ENCODE peak calls at places on chromosomes 4 and X, in ten cellular contexts. Z is AG04450; E is heart right ventricle; D is uterus; O is CD8-positive, alpha-beta memory T cell; F is GM12865; P is kidney; J is neuronal stem cell; C is cardiac fibroblast; L is lower lobe of right lung. T is an unnamed sample.

GRCh38 chr4:82745173-82745842 is 53.3 kb downstream of the SCD5 start:
- DNase-seq in J (peak), E (no peak), Z (no peak), D (no peak), O (no peak), C (peak), P (no peak), F (no peak), L (no peak), T (no peak)

GRCh38 chrX:48938721-48939416 is 18.5 kb downstream of the OTUD5 start:
- DNase-seq in C (no peak), E (no peak), D (no peak), J (no peak), P (no peak), O (peak), Z (no peak), F (peak), L (no peak), T (no peak)

GRCh38 chr4:106035204-106035603 is 139.9 kb downstream of the NPNT start:
- DNase-seq in E (no peak), Z (no peak), J (no peak), P (no peak), O (no peak), F (no peak), D (no peak), C (no peak), L (no peak), T (no peak)

GRCh38 chr4:147704846-147705245 is 20.9 kb upstream of the PRMT9 start:
- DNase-seq in F (no peak), E (no peak), O (no peak), C (no peak), P (no peak), Z (no peak), J (no peak), D (no peak), L (no peak), T (no peak)

GRCh38 chr4:151402150-151402865 is 6.7 kb upstream of the FHIP1A start:
- DNase-seq in C (no peak), L (no peak), P (no peak), D (no peak), F (no peak), Z (no peak), J (no peak), O (no peak), E (no peak), T (no peak)

GRCh38 chrX:27966955-27967354 is 14.3 kb downstream of the DCAF8L1 start:
- DNase-seq in J (no peak), F (no peak), O (no peak), Z (peak), P (no peak), E (no peak), C (peak), L (no peak), D (no peak), T (no peak)

GRCh38 chr4:173151496-173151895 is 17.1 kb upstream of the GALNT7 start:
- DNase-seq in P (no peak), O (no peak), J (no peak), Z (no peak), D (no peak), F (no peak), C (no peak), E (no peak), L (no peak), T (no peak)

GRCh38 chrX:13167444-13168207 is 123.2 kb upstream of the FAM9C start:
- DNase-seq in J (no peak), L (no peak), E (peak), Z (no peak), D (no peak), O (no peak), F (peak), P (no peak), C (peak), T (no peak)

GRCh38 chr4:80070880-80071620 is 2.0 kb downstream of the ANTXR2 start:
- DNase-seq in P (no peak), D (no peak), O (no peak), Z (no peak), L (no peak), F (no peak), J (no peak), E (no peak), C (no peak), T (no peak)

GRCh38 chr4:8855781-8856245 is 15.8 kb downstream of the HMX1 start:
- DNase-seq in C (no peak), E (no peak), J (no peak), O (no peak), L (no peak), Z (no peak), P (no peak), D (no peak), F (no peak), T (no peak)

GRCh38 chr4:89788243-89789072 is 48.5 kb downstream of the SNCA start:
- DNase-seq in P (no peak), F (no peak), E (peak), C (no peak), L (no peak), Z (no peak), D (peak), O (no peak), J (no peak), T (peak)

GRCh38 chr4:105147226-105148151 is 813 bp downstream of the TET2 start:
- DNase-seq in L (peak), C (peak), F (peak), D (peak), P (no peak), E (peak), J (peak), Z (no peak), O (no peak), T (no peak)

GRCh38 chr4:25184056-25184455 is 23.8 kb upstream of the SEPSECS start:
- DNase-seq in O (no peak), F (no peak), J (no peak), C (no peak), L (no peak), Z (no peak), E (no peak), P (no peak), D (no peak), T (no peak)

GRCh38 chr4:26127851-26128337 is 192.9 kb upstream of the RBPJ start:
- DNase-seq in O (no peak), C (no peak), L (peak), J (no peak), P (no peak), D (no peak), Z (no peak), E (no peak), F (no peak), T (no peak)

GRCh38 chrX:314781-315595 is 3.6 kb downstream of the GTPBP6 start:
- DNase-seq in D (no peak), F (no peak), Z (no peak), E (no peak), P (peak), J (no peak), L (peak), C (no peak), O (no peak), T (peak)

GRCh38 chr4:80073362-80074008 is 456 bp upstream of the ANTXR2 start:
- DNase-seq in D (no peak), F (peak), E (no peak), O (no peak), J (no peak), C (no peak), P (no peak), Z (no peak), L (no peak), T (no peak)

GRCh38 chr4:112111306-112111705 is 33.9 kb upstream of the FAM241A start:
- DNase-seq in P (no peak), D (no peak), L (no peak), F (no peak), J (no peak), O (no peak), E (no peak), Z (no peak), C (no peak), T (no peak)

GRCh38 chr4:113435893-113436292 is 325.6 kb downstream of the CAMK2D start:
- DNase-seq in O (no peak), J (no peak), D (peak), C (peak), F (no peak), Z (no peak), L (no peak), E (peak), P (no peak), T (no peak)

GRCh38 chrX:105483011-105483410 is 262.5 kb upstream of the TEX13A start:
- DNase-seq in E (no peak), C (peak), F (no peak), Z (no peak), J (no peak), P (no peak), L (no peak), D (no peak), O (no peak), T (no peak)

GRCh38 chr4:145583191-145583590 is 36.0 kb upstream of the MMAA start:
- DNase-seq in J (no peak), O (no peak), D (no peak), C (no peak), Z (no peak), P (no peak), E (no peak), F (no peak), L (no peak), T (no peak)

GRCh38 chr4:143641406-143641805 is 59.1 kb downstream of the FREM3 start:
- DNase-seq in Z (no peak), L (no peak), F (no peak), E (no peak), J (no peak), D (no peak), P (no peak), O (no peak), C (peak), T (no peak)

GRCh38 chr4:61772116-61772515 is 572.0 kb downstream of the ADGRL3 start:
- DNase-seq in F (no peak), E (no peak), P (no peak), J (no peak), L (no peak), C (peak), O (no peak), Z (no peak), D (no peak), T (no peak)

GRCh38 chrX:134753185-134754008 is 95.1 kb upstream of the PLAC1 start:
- DNase-seq in E (no peak), F (peak), P (no peak), C (peak), J (no peak), D (no peak), O (no peak), L (no peak), Z (no peak), T (no peak)

GRCh38 chrX:47662144-47662657 is 3.2 kb upstream of the UXT start:
- DNase-seq in Z (peak), J (no peak), D (no peak), E (no peak), F (no peak), P (no peak), O (no peak), C (peak), L (no peak), T (no peak)

GRCh38 chr4:108881190-108881589 is 118.3 kb upstream of the ETNPPL start:
- DNase-seq in F (no peak), C (peak), O (no peak), D (no peak), P (no peak), Z (peak), J (peak), L (no peak), E (no peak), T (no peak)

GRCh38 chrX:13693341-13693871 is 4.5 kb downstream of the RAB9A start:
- DNase-seq in L (no peak), C (no peak), J (no peak), F (no peak), O (no peak), P (no peak), D (no peak), Z (no peak), E (no peak), T (no peak)

GRCh38 chr4:154491341-154491679 is 289 bp downstream of the DCHS2 start:
- DNase-seq in F (no peak), D (peak), L (no peak), C (peak), O (no peak), E (no peak), Z (no peak), P (no peak), J (no peak), T (no peak)
- H3K4me3 ChIP-seq in F (no peak), D (peak), L (peak), C (no peak), O (no peak), E (no peak), Z (peak), P (peak), J (peak), T (peak)

GRCh38 chr4:2332201-2332975 is 70.5 kb upstream of the MXD4 start:
- DNase-seq in D (no peak), P (peak), Z (no peak), J (no peak), E (no peak), L (no peak), F (no peak), O (no peak), C (no peak), T (no peak)

GRCh38 chr4:2334826-2335728 is 73.2 kb upstream of the MXD4 start:
- DNase-seq in F (no peak), D (no peak), J (no peak), E (no peak), C (no peak), O (no peak), L (no peak), Z (no peak), P (peak), T (no peak)

GRCh38 chr4:2333916-2334644 is 72.2 kb upstream of the MXD4 start:
- DNase-seq in D (no peak), J (no peak), P (peak), C (no peak), E (no peak), O (no peak), L (no peak), F (no peak), Z (no peak), T (no peak)

GRCh38 chr4:2332976-2333319 is 71.0 kb upstream of the MXD4 start:
- DNase-seq in O (no peak), Z (no peak), F (no peak), P (peak), L (no peak), E (no peak), D (no peak), C (no peak), J (no peak), T (no peak)

DNA sequence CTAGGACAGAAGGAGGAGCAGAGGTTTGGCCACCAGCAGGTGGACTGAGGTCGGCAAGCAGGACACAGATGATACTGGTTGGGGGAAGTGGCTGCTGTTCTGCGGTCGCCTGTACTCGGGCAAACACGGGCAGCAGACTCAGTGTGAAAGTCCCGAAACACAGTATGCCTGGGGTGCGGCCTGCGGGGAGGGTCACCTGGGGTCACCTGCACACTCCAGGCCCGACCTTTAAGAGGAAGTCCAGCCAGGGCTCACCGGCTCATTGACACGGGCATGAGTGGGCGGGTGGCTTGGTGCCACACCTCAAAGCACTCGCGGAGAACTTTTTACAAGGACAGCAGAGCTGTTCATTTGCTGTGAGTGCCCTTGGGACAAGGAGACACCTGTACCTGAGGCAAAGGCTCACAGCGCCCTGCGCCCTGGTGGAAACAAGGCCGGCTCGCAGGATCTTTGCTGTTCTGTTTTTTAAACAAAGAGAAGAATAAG is 71.5 kb upstream of the MXD4 start:
- DNase-seq in D (no peak), Z (no peak), P (peak), J (no peak), O (no peak), L (peak), C (no peak), E (no peak), F (peak), T (no peak)
- H3K4me3 ChIP-seq in D (no peak), Z (no peak), P (no peak), J (no peak), O (no peak), L (no peak), C (no peak), E (no peak), F (no peak), T (no peak)

GRCh38 chr4:75698162-75698962 is 25.2 kb upstream of the G3BP2 start:
- DNase-seq in E (no peak), L (no peak), O (no peak), J (no peak), D (no peak), P (no peak), C (no peak), Z (no peak), F (peak), T (no peak)
- H3K4me3 ChIP-seq in E (no peak), L (no peak), O (no peak), J (no peak), D (no peak), P (no peak), C (no peak), Z (no peak), F (peak), T (no peak)

GRCh38 chrX:57367649-57368048 is 81.1 kb downstream of the FAAH2 start:
- DNase-seq in C (peak), Z (no peak), F (no peak), L (no peak), O (no peak), P (no peak), J (no peak), E (no peak), D (no peak), T (no peak)

GRCh38 chrX:57368158-57368557 is 81.7 kb downstream of the FAAH2 start:
- DNase-seq in F (no peak), O (no peak), L (no peak), C (no peak), J (no peak), P (no peak), E (no peak), Z (no peak), D (no peak), T (no peak)

GRCh38 chrX:57364145-57364544 is 77.6 kb downstream of the FAAH2 start:
- DNase-seq in P (no peak), D (no peak), J (no peak), C (no peak), F (no peak), Z (no peak), L (no peak), O (no peak), E (no peak), T (no peak)

DNA sequence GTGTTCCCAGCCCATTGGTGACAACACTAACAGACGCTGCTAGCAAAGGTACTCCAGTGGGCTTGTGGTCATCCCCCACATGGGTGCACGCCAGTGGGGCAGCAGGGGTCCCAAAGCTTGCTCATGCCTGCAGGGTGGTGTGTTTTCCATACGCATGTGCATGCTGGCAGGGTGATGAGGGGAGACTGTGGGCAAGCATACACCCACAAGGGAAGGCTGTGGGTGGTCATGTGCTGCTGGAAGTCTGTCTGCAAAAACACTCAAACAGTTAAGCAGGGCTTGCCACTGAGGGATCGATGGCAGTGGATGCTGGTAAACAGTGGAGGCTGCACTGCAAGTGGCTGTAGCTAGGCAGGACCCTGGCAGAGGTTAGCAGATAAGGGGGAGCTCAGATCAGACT is 79.9 kb downstream of the FAAH2 start:
- DNase-seq in O (no peak), L (no peak), J (no peak), C (no peak), E (no peak), D (no peak), F (no peak), Z (no peak), P (peak), T (no peak)
- H3K4me3 ChIP-seq in O (no peak), L (no peak), J (no peak), C (no peak), E (no peak), D (no peak), F (no peak), Z (no peak), P (no peak), T (no peak)

GRCh38 chr4:5706486-5707290 is 1.7 kb downstream of the EVC2 start:
- DNase-seq in O (no peak), L (no peak), J (no peak), D (no peak), C (no peak), F (no peak), Z (no peak), P (no peak), E (no peak), T (no peak)
- H3K4me3 ChIP-seq in O (no peak), L (no peak), J (no peak), D (no peak), C (no peak), F (no peak), Z (no peak), P (peak), E (no peak), T (no peak)

DNA sequence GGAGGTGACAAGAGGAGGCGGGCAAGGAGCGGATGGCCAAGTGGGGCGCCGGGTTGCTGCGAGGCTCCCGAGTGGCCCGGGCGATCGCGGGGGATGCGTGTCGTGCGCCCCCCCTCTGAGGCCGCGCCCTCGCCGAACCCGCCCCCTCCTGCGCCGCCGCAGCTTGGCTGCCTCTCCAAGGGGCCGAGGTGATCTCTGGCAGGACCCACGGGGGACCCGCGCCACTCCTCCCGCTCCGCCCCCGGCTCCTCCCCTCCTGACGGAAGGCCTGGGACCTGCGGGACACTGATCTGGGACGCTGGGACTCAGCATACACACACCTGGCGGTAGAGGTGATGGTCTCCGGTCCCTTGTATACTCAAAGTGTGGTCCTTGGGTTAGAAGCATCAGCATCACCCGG is 21.9 kb upstream of the FAM47C start:
- DNase-seq in L (no peak), P (no peak), Z (no peak), D (no peak), J (no peak), O (no peak), F (no peak), C (no peak), E (no peak), T (no peak)
- H3K4me3 ChIP-seq in L (peak), P (no peak), Z (no peak), D (no peak), J (no peak), O (no peak), F (no peak), C (no peak), E (no peak), T (peak)

GRCh38 chrX:139892512-139892911 is 40.3 kb downstream of the ATP11C start:
- DNase-seq in C (no peak), P (no peak), J (no peak), L (no peak), D (no peak), E (no peak), O (no peak), F (peak), Z (no peak), T (no peak)

GRCh38 chrX:139889760-139890159 is 43.1 kb downstream of the ATP11C start:
- DNase-seq in P (no peak), Z (no peak), L (no peak), D (no peak), E (no peak), C (peak), J (no peak), F (no peak), O (no peak), T (no peak)

DNA sequence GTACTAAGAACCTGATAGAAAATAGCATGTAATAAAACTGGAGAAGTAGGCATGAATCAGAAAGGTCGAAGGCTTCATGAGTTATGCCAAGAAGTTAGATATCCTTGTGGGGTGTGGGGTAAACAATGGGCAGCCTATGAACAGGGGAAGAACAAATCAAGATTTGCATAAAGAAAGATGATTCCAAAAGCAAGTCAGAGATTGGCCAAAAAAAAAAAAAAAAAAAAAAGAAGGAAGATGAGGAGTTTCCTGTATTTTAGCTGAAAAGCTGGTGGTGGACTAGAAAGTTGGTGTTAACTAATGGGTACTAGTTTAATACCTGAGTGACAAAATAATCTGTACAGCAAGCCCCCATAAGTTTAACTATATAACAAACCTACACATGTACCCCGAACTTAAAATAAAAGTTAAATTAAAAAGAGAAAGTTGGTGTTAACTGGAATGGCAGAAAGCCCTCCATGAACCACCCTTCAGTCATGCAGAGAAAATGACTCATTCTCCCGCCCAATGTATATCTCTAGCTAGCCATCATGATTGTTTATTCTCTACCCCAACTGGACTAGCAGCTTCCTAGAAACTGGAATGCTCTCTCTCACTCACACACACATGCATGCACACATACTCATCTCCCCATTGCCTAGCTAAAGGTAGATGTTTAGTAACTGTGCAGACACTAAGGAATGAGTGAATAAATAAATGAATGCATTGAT is 41.7 kb downstream of the ATP11C start:
- DNase-seq in F (no peak), P (no peak), Z (peak), C (peak), E (no peak), L (no peak), O (no peak), J (no peak), D (no peak), T (no peak)
- H3K4me3 ChIP-seq in F (no peak), P (no peak), Z (peak), C (no peak), E (no peak), L (no peak), O (no peak), J (no peak), D (no peak), T (no peak)

GRCh38 chrX:154526901-154527675 is 11.1 kb upstream of the FAM3A start:
- DNase-seq in C (peak), D (peak), J (peak), P (peak), O (no peak), F (peak), L (peak), E (peak), Z (no peak), T (peak)
- H3K4me3 ChIP-seq in C (no peak), D (peak), J (no peak), P (peak), O (no peak), F (peak), L (peak), E (no peak), Z (no peak), T (peak)

GRCh38 chr4:56657818-56658217 is 23.3 kb downstream of the HOPX start:
- DNase-seq in E (no peak), O (no peak), F (no peak), J (no peak), Z (no peak), L (no peak), P (no peak), C (no peak), D (no peak), T (no peak)
- H3K4me3 ChIP-seq in E (no peak), O (no peak), F (no peak), J (no peak), Z (no peak), L (no peak), P (no peak), C (no peak), D (no peak), T (no peak)